ENCODE peak calls at places on chromosomes 4 and X, in six cellular contexts. S is PC-3; Z is GM23248; E is CD4-positive, CD25-positive, alpha-beta regulatory T cell; D is tibial nerve; Q is NT2/D1. X is an unnamed sample.

GRCh38 chrX:140762061-140762460 is 52.5 kb downstream of the LINC00632 start:
- DNase-seq in Z (peak; percentile 72), E (peak; percentile 50), Q (no peak), S (peak; percentile 73), D (peak; percentile 58), X (no peak)

GRCh38 chr4:168888715-168889215 is 121.3 kb downstream of the CBR4 start:
- DNase-seq in Q (no peak), S (no peak), D (no peak), Z (no peak), E (no peak), X (no peak)

GRCh38 chrX:13087322-13088154 is 43.1 kb upstream of the FAM9C start:
- DNase-seq in D (no peak), Z (no peak), S (peak; percentile 85), Q (no peak), E (peak; percentile 94), X (peak; percentile 55)

GRCh38 chrX:119541188-119541587 is 24.0 kb downstream of the STEEP1 start:
- DNase-seq in S (peak; percentile 71), Z (peak; percentile 83), Q (peak; percentile 49), D (no peak), E (no peak), X (no peak)

GRCh38 chr4:84480082-84480481 is 19.0 kb downstream of the NKX6-1 start:
- DNase-seq in Q (no peak), S (no peak), Z (no peak), D (no peak), E (no peak), X (no peak)

GRCh38 chr4:161926033-161926828 is 237.6 kb downstream of the FSTL5 start:
- DNase-seq in S (no peak), D (no peak), Z (no peak), Q (no peak), E (no peak), X (no peak)

GRCh38 chrX:1507511-1508463 is 29.2 kb downstream of the P2RY8 start:
- DNase-seq in Z (no peak), E (peak; percentile 43), S (no peak), Q (no peak), D (no peak), X (peak; percentile 32)

GRCh38 chrX:119826399-119826959 is 26.3 kb downstream of the UPF3B start:
- DNase-seq in S (peak; percentile 17), D (peak; percentile 23), Q (no peak), E (peak; percentile 32), Z (peak; percentile 63), X (no peak)

GRCh38 chr4:82903737-82904136 is 3.2 kb downstream of the THAP9 start:
- DNase-seq in D (no peak), E (no peak), S (no peak), Q (no peak), Z (no peak), X (no peak)

GRCh38 chr4:14336656-14337055 is 665.6 kb upstream of the CPEB2 start:
- DNase-seq in D (no peak), S (peak; percentile 48), E (no peak), Q (no peak), Z (no peak), X (no peak)

GRCh38 chr4:2714071-2714770 is 41.9 kb downstream of the TNIP2 start:
- DNase-seq in Z (peak; percentile 84), E (peak; percentile 79), Q (no peak), D (no peak), S (no peak), X (no peak)

GRCh38 chrX:17552251-17552650 is 177.3 kb downstream of the NHS start:
- DNase-seq in E (no peak), Q (no peak), S (peak; percentile 10), D (no peak), Z (peak; percentile 59), X (no peak)

GRCh38 chr4:121072836-121073362 is 564 bp upstream of the NDNF start:
- DNase-seq in E (no peak), S (no peak), Z (peak; percentile 35), D (no peak), Q (no peak), X (no peak)

GRCh38 chrX:31227250-31227649 is 155.4 kb upstream of the FTHL17 start:
- DNase-seq in E (no peak), Z (peak; percentile 82), Q (no peak), D (no peak), S (no peak), X (no peak)

GRCh38 chrX:112067601-112068000 is 15.0 kb downstream of the TRPC5 start:
- DNase-seq in S (no peak), E (no peak), D (no peak), Q (no peak), Z (no peak), X (no peak)

GRCh38 chr4:21830272-21830671 is 118.3 kb downstream of the KCNIP4 start:
- DNase-seq in Q (no peak), Z (no peak), E (no peak), S (no peak), D (no peak), X (no peak)

GRCh38 chr4:101019941-101020401 is 327.4 kb downstream of the PPP3CA start:
- DNase-seq in Z (no peak), S (peak; percentile 70), E (peak; percentile 89), Q (no peak), D (no peak), X (no peak)

GRCh38 chr4:1384675-1385372 is 21.4 kb downstream of the NKX1-1 start:
- DNase-seq in Z (no peak), Q (no peak), S (no peak), E (no peak), D (no peak), X (no peak)

GRCh38 chr4:924107-925096 is 7.7 kb downstream of the GAK start:
- DNase-seq in S (no peak), E (no peak), Q (no peak), D (no peak), Z (peak; percentile 53), X (peak; percentile 9)

GRCh38 chrX:16319929-16320328 is 152.6 kb downstream of the MAGEB17 start:
- DNase-seq in Z (peak; percentile 8), D (no peak), Q (no peak), S (no peak), E (no peak), X (no peak)

GRCh38 chr4:21688596-21689265 is 259.8 kb downstream of the KCNIP4 start:
- DNase-seq in Z (no peak), Q (no peak), E (no peak), D (no peak), S (no peak), X (no peak)

GRCh38 chr4:10639100-10639499 is 45.5 kb downstream of the CLNK start:
- DNase-seq in S (peak; percentile 38), D (no peak), Q (peak; percentile 48), E (no peak), Z (no peak), X (no peak)

GRCh38 chr4:91207535-91207934 is 1080.3 kb downstream of the CCSER1 start:
- DNase-seq in Z (no peak), D (no peak), E (no peak), S (no peak), Q (no peak), X (no peak)

GRCh38 chrX:122880952-122881351 is 303.1 kb upstream of the GRIA3 start:
- DNase-seq in Q (no peak), S (no peak), E (no peak), Z (no peak), D (no peak), X (no peak)

GRCh38 chr4:54320826-54321320 is 91.8 kb downstream of the PDGFRA start:
- DNase-seq in S (peak; percentile 86), Z (no peak), Q (no peak), E (no peak), D (no peak), X (no peak)

GRCh38 chr4:153518001-153518400 is 51.8 kb downstream of the TMEM131L start:
- DNase-seq in D (no peak), Q (no peak), S (no peak), Z (no peak), E (peak; percentile 37), X (no peak)

GRCh38 chrX:109336141-109336540 is 145.7 kb downstream of the GUCY2F start:
- DNase-seq in Z (no peak), D (no peak), S (no peak), Q (no peak), E (no peak), X (no peak)

GRCh38 chr4:41361831-41362646 is 105.3 kb downstream of the UCHL1 start:
- DNase-seq in E (no peak), S (peak; percentile 25), Z (peak; percentile 36), D (no peak), Q (no peak), X (no peak)

GRCh38 chr4:41360911-41361830 is 104.4 kb downstream of the UCHL1 start:
- DNase-seq in D (no peak), S (peak; percentile 46), Z (peak; percentile 66), Q (no peak), E (no peak), X (no peak)

GRCh38 chr4:41364871-41365270 is 108.1 kb downstream of the UCHL1 start:
- DNase-seq in Q (no peak), Z (peak; percentile 30), S (no peak), E (no peak), D (peak; percentile 35), X (no peak)

GRCh38 chr4:41363384-41363981 is 106.8 kb downstream of the UCHL1 start:
- DNase-seq in Z (peak; percentile 80), D (no peak), E (no peak), Q (no peak), S (peak; percentile 60), X (no peak)

DNA sequence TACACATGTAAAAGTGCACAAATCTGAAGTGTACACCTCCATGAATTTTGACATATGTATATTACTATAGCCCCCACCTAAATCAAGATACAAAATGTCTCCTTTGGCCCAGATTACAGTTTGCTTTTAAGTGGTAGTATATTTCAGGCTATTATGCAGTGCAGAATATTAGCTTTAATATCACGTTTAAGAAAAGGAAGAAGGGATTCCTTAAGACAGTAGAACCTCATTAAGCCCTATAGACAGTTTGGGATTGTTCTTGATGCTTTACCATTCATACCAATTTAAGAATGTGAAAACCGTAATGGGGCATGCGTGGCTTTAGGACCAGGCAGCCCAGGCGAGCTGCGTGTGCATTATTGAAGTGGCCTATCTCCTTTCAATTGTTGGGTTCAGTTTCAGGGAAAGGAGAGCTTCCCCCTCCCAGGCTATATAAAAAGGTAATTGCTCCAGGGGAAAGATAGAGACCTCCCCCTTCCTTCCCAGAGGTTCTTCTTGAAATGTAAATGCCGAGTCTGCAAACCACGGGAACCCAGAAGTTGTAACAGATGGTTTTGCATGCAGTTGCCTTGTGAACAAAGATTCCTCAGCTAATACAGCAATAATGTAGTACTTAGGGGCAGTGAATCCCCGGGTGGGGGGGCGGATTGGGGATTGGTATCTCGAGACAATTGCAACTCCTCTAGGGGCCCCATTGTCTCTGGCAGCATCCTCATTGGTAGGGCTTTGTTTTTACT is 106.1 kb downstream of the UCHL1 start:
- DNase-seq in E (no peak), D (no peak), Z (peak; percentile 24), Q (peak; percentile 88), S (no peak), X (no peak)
- H3K36me3 ChIP-seq in E (no peaks in the 10 kb centered on the region), D (no peaks in the 10 kb centered on the region), Z (no peaks in the 10 kb centered on the region), Q (no peaks in the 10 kb centered on the region), S (no peaks in the 10 kb centered on the region), X (no peaks in the 10 kb centered on the region)

GRCh38 chrX:49230500-49231232 is 2.5 kb downstream of the CACNA1F start:
- DNase-seq in Z (peak; percentile 34), E (peak; percentile 71), S (no peak), D (peak; percentile 21), Q (peak; percentile 40), X (peak; percentile 35)
- H3K4me3 ChIP-seq in Z (peak overlapping the region; percentile 40), E (no peak overlapping the region), S (no peak overlapping the region), D (peak overlapping the region; percentile 46), Q (peak overlapping the region; percentile 54), X (peak overlapping the region; percentile 28)

GRCh38 chr4:140096483-140096861 is 57.5 kb downstream of the MAML3 start:
- DNase-seq in Q (no peak), D (no peak), Z (no peak), S (no peak), E (no peak), X (no peak)
- H3K4me1 ChIP-seq in Q (peaks cover 12% of the 10 kb centered on the region), D (peaks cover 91% of the 10 kb centered on the region), Z (peaks cover 51% of the 10 kb centered on the region), S (peaks cover 89% of the 10 kb centered on the region), E (peaks cover 36% of the 10 kb centered on the region), X (peaks cover 26% of the 10 kb centered on the region)

GRCh38 chr4:5800496-5800895 is 89.5 kb downstream of the EVC start:
- DNase-seq in Z (no peak), Q (no peak), S (no peak), D (no peak), E (no peak), X (no peak)
- H3K36me3 ChIP-seq in Z (peaks cover 43% of the 10 kb centered on the region), Q (peaks cover 67% of the 10 kb centered on the region), S (no peaks in the 10 kb centered on the region), D (peaks cover 4% of the 10 kb centered on the region), E (no peaks in the 10 kb centered on the region), X (no peaks in the 10 kb centered on the region)